ENCODE peak calls at places on chromosomes 3 and 15, in four cellular contexts. One of them, this sample, is unnamed.

GRCh38 chr3:16252243-16252978 is 12.3 kb downstream of the DPH3 start:
- DNase-seq in stomach: no peak
- DNase-seq in heart left ventricle: no peak
- DNase-seq in ovary: no peak
- DNase-seq in this sample: peak; percentile 59

GRCh38 chr15:59501531-59502113 is 63.6 kb downstream of the FAM81A start:
- DNase-seq in stomach: peak; percentile 46
- DNase-seq in heart left ventricle: no peak
- DNase-seq in ovary: no peak
- DNase-seq in this sample: peak; percentile 76

GRCh38 chr3:134363381-134363755 is 10.9 kb downstream of the AMOTL2 start:
- DNase-seq in stomach: no peak
- DNase-seq in heart left ventricle: no peak
- DNase-seq in ovary: no peak
- DNase-seq in this sample: no peak

GRCh38 chr3:16028604-16029003 is 145.9 kb upstream of the GALNT15 start:
- DNase-seq in stomach: no peak
- DNase-seq in heart left ventricle: no peak
- DNase-seq in ovary: no peak
- DNase-seq in this sample: no peak

GRCh38 chr3:101009386-101009785 is 16.2 kb upstream of the ABI3BP start:
- DNase-seq in stomach: no peak
- DNase-seq in heart left ventricle: no peak
- DNase-seq in ovary: no peak
- DNase-seq in this sample: no peak

GRCh38 chr15:68371160-68371559 is 60.8 kb downstream of the ITGA11 start:
- DNase-seq in stomach: no peak
- DNase-seq in heart left ventricle: no peak
- DNase-seq in ovary: peak; percentile 22
- DNase-seq in this sample: no peak

GRCh38 chr15:33852570-33852969 is 115.7 kb upstream of the CHRM5 start:
- DNase-seq in stomach: no peak
- DNase-seq in heart left ventricle: no peak
- DNase-seq in ovary: no peak
- DNase-seq in this sample: no peak

GRCh38 chr3:138230525-138230924 is 43.4 kb downstream of the ARMC8 start:
- DNase-seq in stomach: no peak
- DNase-seq in heart left ventricle: no peak
- DNase-seq in ovary: no peak
- DNase-seq in this sample: no peak

GRCh38 chr3:106281231-106281630 is 412.4 kb upstream of the CBLB start:
- DNase-seq in stomach: no peak
- DNase-seq in heart left ventricle: no peak
- DNase-seq in ovary: no peak
- DNase-seq in this sample: no peak

GRCh38 chr3:49790626-49791411 is 4.5 kb upstream of the IP6K1 start:
- DNase-seq in stomach: no peak
- DNase-seq in heart left ventricle: no peak
- DNase-seq in ovary: no peak
- DNase-seq in this sample: no peak

GRCh38 chr3:7506606-7507180 is 645.8 kb downstream of the GRM7 start:
- DNase-seq in stomach: no peak
- DNase-seq in heart left ventricle: no peak
- DNase-seq in ovary: no peak
- DNase-seq in this sample: no peak

GRCh38 chr3:55571216-55571813 is 84.2 kb upstream of the WNT5A start:
- DNase-seq in stomach: no peak
- DNase-seq in heart left ventricle: no peak
- DNase-seq in ovary: no peak
- DNase-seq in this sample: no peak

GRCh38 chr15:87816016-87816415 is 440.5 kb downstream of the NTRK3 start:
- DNase-seq in stomach: no peak
- DNase-seq in heart left ventricle: no peak
- DNase-seq in ovary: no peak
- DNase-seq in this sample: no peak

GRCh38 chr3:176147251-176147650 is 1050.0 kb downstream of the TBL1XR1 start:
- DNase-seq in stomach: no peak
- DNase-seq in heart left ventricle: no peak
- DNase-seq in ovary: no peak
- DNase-seq in this sample: no peak

GRCh38 chr15:77966540-77967290 is 110.8 kb downstream of the TBC1D2B start:
- DNase-seq in stomach: no peak
- DNase-seq in heart left ventricle: no peak
- DNase-seq in ovary: peak; percentile 44
- DNase-seq in this sample: peak; percentile 35

GRCh38 chr3:9808345-9809037 is 1.6 kb upstream of the TTLL3 start:
- DNase-seq in stomach: no peak
- DNase-seq in heart left ventricle: no peak
- DNase-seq in ovary: no peak
- DNase-seq in this sample: peak; percentile 52

GRCh38 chr3:106728315-106728821 is 648.9 kb upstream of the CCDC54 start:
- DNase-seq in stomach: no peak
- DNase-seq in heart left ventricle: no peak
- DNase-seq in ovary: no peak
- DNase-seq in this sample: no peak

GRCh38 chr15:62254137-62254934 is 89.3 kb upstream of the C2CD4B start:
- DNase-seq in stomach: peak; percentile 88
- DNase-seq in heart left ventricle: peak; percentile 82
- DNase-seq in ovary: peak; percentile 31
- DNase-seq in this sample: peak; percentile 84

GRCh38 chr3:78927787-78928186 is 840.0 kb downstream of the ROBO1 start:
- DNase-seq in stomach: no peak
- DNase-seq in heart left ventricle: no peak
- DNase-seq in ovary: no peak
- DNase-seq in this sample: no peak

GRCh38 chr3:174440741-174441587 is 418.2 kb upstream of the NAALADL2 start:
- DNase-seq in stomach: peak; percentile 84
- DNase-seq in heart left ventricle: peak; percentile 89
- DNase-seq in ovary: peak; percentile 94
- DNase-seq in this sample: peak; percentile 15

GRCh38 chr3:148042663-148043445 is 633.7 kb downstream of the ZIC1 start:
- DNase-seq in stomach: no peak
- DNase-seq in heart left ventricle: no peak
- DNase-seq in ovary: no peak
- DNase-seq in this sample: no peak

GRCh38 chr3:192515661-192516040 is 211.7 kb downstream of the FGF12 start:
- DNase-seq in stomach: no peak
- DNase-seq in heart left ventricle: no peak
- DNase-seq in ovary: no peak
- DNase-seq in this sample: no peak

GRCh38 chr3:192514081-192514753 is 213.1 kb downstream of the FGF12 start:
- DNase-seq in stomach: no peak
- DNase-seq in heart left ventricle: peak; percentile 50
- DNase-seq in ovary: no peak
- DNase-seq in this sample: no peak

GRCh38 chr3:192516850-192517249 is 210.5 kb downstream of the FGF12 start:
- DNase-seq in stomach: no peak
- DNase-seq in heart left ventricle: no peak
- DNase-seq in ovary: no peak
- DNase-seq in this sample: no peak

GRCh38 chr3:192514754-192515660 is 212.3 kb downstream of the FGF12 start:
- DNase-seq in stomach: peak; percentile 31
- DNase-seq in heart left ventricle: peak; percentile 66
- DNase-seq in ovary: no peak
- DNase-seq in this sample: no peak
- TF ChIP-seq CTCF in stomach: no peak
- TF ChIP-seq CTCF in heart left ventricle: peak; percentile 14
- TF ChIP-seq CTCF in ovary: no peak
- TF ChIP-seq CTCF in this sample: no peak

GRCh38 chr15:36221992-36222391 is 357.4 kb upstream of the CDIN1 start:
- DNase-seq in stomach: no peak
- DNase-seq in heart left ventricle: no peak
- DNase-seq in ovary: no peak
- DNase-seq in this sample: no peak
- H3K4me1 ChIP-seq in stomach: no peaks in the 10 kb centered on the region
- H3K4me1 ChIP-seq in heart left ventricle: no peaks in the 10 kb centered on the region
- H3K4me1 ChIP-seq in ovary: no peaks in the 10 kb centered on the region
- H3K4me1 ChIP-seq in this sample: no peaks in the 10 kb centered on the region

DNA sequence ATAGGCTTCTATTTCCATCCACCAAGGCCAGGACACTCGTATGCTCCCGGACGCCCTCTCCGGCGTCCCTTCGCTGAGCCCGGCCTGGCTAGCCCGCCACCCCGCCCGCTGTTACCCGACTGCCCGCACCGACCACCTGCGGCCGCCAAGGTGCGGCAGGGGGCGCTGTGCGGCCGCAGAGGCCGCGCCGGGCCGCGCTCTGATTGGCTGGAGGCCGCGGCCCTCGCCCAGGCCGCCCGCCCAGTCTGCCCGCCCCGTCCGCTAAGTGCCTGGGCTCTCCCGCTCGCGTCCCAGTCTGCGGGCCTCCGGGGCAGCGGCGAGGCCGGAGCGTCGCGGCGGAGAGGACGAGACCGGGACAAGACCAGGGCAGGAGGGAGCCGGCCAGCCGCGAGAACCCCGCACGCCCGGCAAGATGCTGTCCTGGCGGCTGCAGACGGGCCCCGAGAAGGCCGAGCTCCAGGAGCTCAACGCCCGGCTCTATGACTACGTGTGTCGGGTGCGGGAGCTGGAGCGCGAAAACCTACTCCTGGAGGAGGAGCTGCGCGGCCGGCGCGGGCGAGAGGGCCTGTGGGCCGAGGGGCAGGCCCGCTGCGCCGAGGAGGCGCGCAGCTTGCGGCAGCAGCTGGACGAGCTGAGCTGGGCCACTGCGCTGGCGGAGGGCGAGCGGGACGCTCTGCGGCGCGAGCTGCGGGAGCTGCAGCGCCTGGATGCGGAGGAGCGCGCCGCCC is at the start of gene SYNM:
- DNase-seq in stomach: peak; percentile 67
- DNase-seq in heart left ventricle: peak; percentile 89
- DNase-seq in ovary: peak; percentile 77
- DNase-seq in this sample: peak; percentile 79
- TF ChIP-seq POLR2A in stomach: no peak
- TF ChIP-seq POLR2A in heart left ventricle: peak; percentile 96
- TF ChIP-seq POLR2A in ovary: peak; percentile 52
- TF ChIP-seq POLR2A in this sample: no peak

DNA sequence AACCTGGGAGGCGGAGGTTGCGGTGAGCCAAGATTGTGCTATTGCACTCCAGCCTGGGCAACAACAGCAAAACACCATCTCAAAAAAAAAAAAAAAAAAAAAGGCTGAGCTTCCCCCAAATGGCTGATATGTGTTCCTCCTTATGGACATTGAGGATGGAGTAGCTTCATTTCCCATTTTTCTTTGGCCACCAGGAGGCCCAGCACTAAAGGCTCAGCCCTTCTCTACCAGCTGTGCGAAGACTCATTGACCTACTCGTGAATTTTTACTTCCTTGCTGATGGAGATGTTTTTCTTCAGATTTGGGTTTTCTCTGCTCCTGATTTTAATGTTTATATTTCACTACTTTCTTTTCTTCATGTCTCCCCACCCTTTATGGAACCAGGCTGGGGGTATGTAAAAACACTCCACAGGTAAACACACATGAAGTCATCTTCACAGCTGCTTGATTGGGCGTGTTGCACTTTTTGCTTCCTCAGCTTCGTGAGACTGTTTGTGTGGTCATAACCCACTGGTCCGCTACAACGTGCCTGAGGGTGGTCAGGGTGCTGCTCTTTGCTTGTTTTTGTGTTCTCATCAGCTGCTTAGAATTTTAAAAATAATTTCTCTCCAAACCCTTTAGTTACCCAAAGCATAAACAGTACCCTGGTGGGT is 13.5 kb downstream of the SEMA4B start:
- DNase-seq in stomach: no peak
- DNase-seq in heart left ventricle: no peak
- DNase-seq in ovary: no peak
- DNase-seq in this sample: peak; percentile 70
- TF ChIP-seq CTCF in stomach: no peak
- TF ChIP-seq CTCF in heart left ventricle: no peak
- TF ChIP-seq CTCF in ovary: no peak
- TF ChIP-seq CTCF in this sample: peak; percentile 45

GRCh38 chr15:31342381-31342780 is 15.7 kb downstream of the KLF13 start:
- DNase-seq in stomach: no peak
- DNase-seq in heart left ventricle: no peak
- DNase-seq in ovary: no peak
- DNase-seq in this sample: no peak

GRCh38 chr15:31342781-31343626 is 16.4 kb downstream of the KLF13 start:
- DNase-seq in stomach: no peak
- DNase-seq in heart left ventricle: no peak
- DNase-seq in ovary: no peak
- DNase-seq in this sample: no peak

GRCh38 chr15:31344824-31345605 is 18.4 kb downstream of the KLF13 start:
- DNase-seq in stomach: no peak
- DNase-seq in heart left ventricle: no peak
- DNase-seq in ovary: no peak
- DNase-seq in this sample: peak; percentile 56

GRCh38 chr15:31344266-31344665 is 17.6 kb downstream of the KLF13 start:
- DNase-seq in stomach: no peak
- DNase-seq in heart left ventricle: no peak
- DNase-seq in ovary: no peak
- DNase-seq in this sample: no peak

DNA sequence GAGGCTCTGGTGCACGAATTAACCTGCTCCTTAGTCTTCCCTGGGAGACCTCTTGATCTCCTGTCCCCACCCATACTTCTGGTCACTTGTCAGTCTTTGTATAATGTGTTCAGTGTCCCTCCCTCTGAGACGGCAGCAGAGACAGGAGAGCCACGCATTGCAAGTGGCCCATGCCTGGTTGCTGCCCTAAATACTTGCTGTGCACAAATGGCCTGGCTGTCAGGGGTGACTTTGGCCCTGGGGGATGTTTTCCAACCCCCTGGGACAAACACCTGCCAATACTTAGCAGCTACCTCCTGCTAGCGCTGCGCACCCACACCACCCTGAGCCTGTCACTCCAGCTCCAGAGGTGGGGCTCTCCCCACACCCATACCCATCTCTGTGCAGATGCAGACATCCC is 17.2 kb downstream of the KLF13 start:
- DNase-seq in stomach: no peak
- DNase-seq in heart left ventricle: no peak
- DNase-seq in ovary: no peak
- DNase-seq in this sample: no peak
- H3K4me1 ChIP-seq in stomach: peaks cover 100% of the 10 kb centered on the region
- H3K4me1 ChIP-seq in heart left ventricle: peaks cover 99% of the 10 kb centered on the region
- H3K4me1 ChIP-seq in ovary: peaks cover 18% of the 10 kb centered on the region
- H3K4me1 ChIP-seq in this sample: peaks cover 39% of the 10 kb centered on the region

This sample was measured in Peyer's patch.